ENCODE peak calls at places on chromosomes 5 and 9, in six cellular contexts. N is left lung, J is psoas muscle, V is upper lobe of left lung, O is body of pancreas, L is right lobe of liver. D is an unnamed sample.

GRCh38 chr5:11719888-11720481 is 184.3 kb downstream of the CTNND2 start:
- DNase-seq in N (no peak), J (no peak), V (no peak), O (peak; percentile 74), L (no peak), D (peak; percentile 44)

GRCh38 chr5:160312960-160313734 is 783 bp upstream of the CCNJL start:
- DNase-seq in N (no peak), J (no peak), V (no peak), O (no peak), L (no peak), D (no peak)

GRCh38 chr5:95445442-95445841 is 54.3 kb downstream of the FAM81B start:
- DNase-seq in N (no peak), J (no peak), V (no peak), O (no peak), L (no peak), D (no peak)

GRCh38 chr9:93184439-93185221 is 691 bp downstream of the WNK2 start:
- DNase-seq in N (no peak), J (no peak), V (peak; percentile 82), O (peak; percentile 49), L (no peak), D (peak; percentile 22)

GRCh38 chr9:98494852-98495251 is 213.9 kb downstream of the GABBR2 start:
- DNase-seq in N (no peak), J (no peak), V (no peak), O (no peak), L (no peak), D (no peak)

GRCh38 chr9:87108639-87109038 is 161.3 kb upstream of the GAS1 start:
- DNase-seq in N (no peak), J (no peak), V (no peak), O (no peak), L (no peak), D (no peak)

GRCh38 chr9:84343111-84343521 is 2.6 kb upstream of the SLC28A3 start:
- DNase-seq in N (no peak), J (no peak), V (no peak), O (no peak), L (no peak), D (no peak)

GRCh38 chr5:18483386-18483785 is 849.1 kb downstream of the TAF11L14 start:
- DNase-seq in N (no peak), J (no peak), V (no peak), O (no peak), L (no peak), D (no peak)

GRCh38 chr5:67886761-67887160 is 328.8 kb upstream of the PIK3R1 start:
- DNase-seq in N (no peak), J (no peak), V (no peak), O (no peak), L (no peak), D (no peak)

GRCh38 chr5:95715799-95716461 is 15.2 kb upstream of the RHOBTB3 start:
- DNase-seq in N (no peak), J (no peak), V (no peak), O (no peak), L (no peak), D (no peak)

GRCh38 chr5:177545487-177546261 is 8.7 kb downstream of the FAM193B start:
- DNase-seq in N (peak; percentile 58), J (peak; percentile 61), V (no peak), O (peak; percentile 28), L (no peak), D (peak; percentile 64)

GRCh38 chr9:35683323-35683722 is 6.4 kb downstream of the TPM2 start:
- DNase-seq in N (no peak), J (no peak), V (no peak), O (no peak), L (no peak), D (no peak)
- H3K4me3 ChIP-seq in N (no peak overlapping the region), J (peak overlapping the region; percentile 100), V (no peak overlapping the region), O (no peak overlapping the region), L (no peak overlapping the region), D (no peak overlapping the region)

DNA sequence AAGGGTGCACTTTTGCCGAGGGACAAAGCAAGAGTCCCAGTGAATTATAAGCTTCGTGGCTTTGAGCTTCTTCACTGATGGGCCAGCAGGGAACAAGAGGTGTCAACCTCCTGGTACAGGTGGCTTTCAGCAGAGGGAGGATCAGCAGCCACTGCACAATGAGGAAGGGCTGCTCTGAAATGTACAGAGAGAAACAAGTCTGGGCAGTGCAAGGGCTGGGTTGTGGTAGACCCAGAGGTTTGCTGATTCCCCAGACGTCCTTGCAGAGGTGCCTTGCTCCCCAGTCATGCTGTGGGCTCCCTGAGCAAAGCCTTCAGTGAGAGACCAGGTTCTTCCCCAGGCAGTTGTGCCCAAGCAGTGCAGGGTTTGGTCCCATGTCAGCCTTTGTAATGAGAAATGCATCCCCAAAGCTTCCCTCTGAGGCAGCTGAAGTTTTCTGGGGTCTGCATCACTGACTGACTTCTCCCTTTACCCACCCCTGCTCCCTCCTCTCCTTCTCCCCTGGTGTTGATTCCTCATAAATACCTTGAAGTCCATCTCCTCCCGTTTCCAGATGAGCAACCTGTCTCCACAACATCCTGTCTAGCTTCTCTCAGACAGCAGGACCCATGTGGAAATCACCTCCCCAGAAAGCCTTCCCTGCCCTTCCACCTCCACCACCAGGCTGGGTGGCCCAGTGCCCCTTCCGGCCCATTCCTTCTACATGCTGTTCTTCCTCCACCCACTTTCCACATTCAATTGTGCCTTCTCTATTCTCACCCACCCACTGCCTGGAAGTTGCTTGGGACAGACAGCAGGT is 599.6 kb upstream of the ADAMTS16 start:
- DNase-seq in N (no peak), J (no peak), V (no peak), O (no peak), L (no peak), D (no peak)
- H3K9me3 ChIP-seq in N (no peaks in the 10 kb centered on the region), J (no peaks in the 10 kb centered on the region), V (no peaks in the 10 kb centered on the region), O (no peaks in the 10 kb centered on the region), L (no peaks in the 10 kb centered on the region), D (no peaks in the 10 kb centered on the region)

GRCh38 chr9:130847306-130848217 is 12.5 kb downstream of the ABL1 start:
- DNase-seq in N (peak; percentile 60), J (peak; percentile 81), V (no peak), O (peak; percentile 43), L (no peak), D (peak; percentile 95)

GRCh38 chr9:130844028-130844427 is 9.0 kb downstream of the ABL1 start:
- DNase-seq in N (no peak), J (peak; percentile 27), V (no peak), O (no peak), L (no peak), D (no peak)

GRCh38 chr9:130846487-130847305 is 11.6 kb downstream of the ABL1 start:
- DNase-seq in N (no peak), J (peak; percentile 61), V (no peak), O (peak; percentile 47), L (no peak), D (peak; percentile 91)

GRCh38 chr9:130845254-130845653 is 10.2 kb downstream of the ABL1 start:
- DNase-seq in N (no peak), J (peak; percentile 48), V (no peak), O (no peak), L (no peak), D (no peak)

GRCh38 chr9:130845901-130846381 is 10.9 kb downstream of the ABL1 start:
- DNase-seq in N (no peak), J (no peak), V (no peak), O (no peak), L (no peak), D (peak; percentile 72)
- H3K4me3 ChIP-seq in N (no peak overlapping the region), J (peak overlapping the region; percentile 28), V (no peak overlapping the region), O (no peak overlapping the region), L (no peak overlapping the region), D (peak overlapping the region; percentile 22)

DNA sequence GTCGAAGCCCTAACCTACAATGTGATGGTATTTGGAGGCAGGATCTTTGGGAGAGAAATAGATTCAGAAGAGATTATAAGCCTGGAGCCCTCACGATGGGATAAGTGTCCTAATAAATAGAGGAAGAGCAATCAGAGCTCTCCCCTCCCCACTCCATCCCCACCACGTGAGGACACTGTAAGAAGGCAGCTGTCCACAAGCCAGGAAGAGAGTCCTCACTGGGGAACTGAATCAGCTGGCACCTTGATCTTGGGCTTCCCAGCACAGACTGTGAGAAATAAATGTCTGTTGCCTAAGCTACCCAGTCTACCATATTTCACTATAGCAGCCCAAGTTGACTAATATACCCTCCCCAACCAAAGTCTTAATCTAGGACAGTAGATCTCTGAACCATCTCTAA is 118.1 kb downstream of the SUSD1 start:
- DNase-seq in N (peak; percentile 47), J (no peak), V (no peak), O (no peak), L (no peak), D (no peak)
- H3K9me3 ChIP-seq in N (no peaks in the 10 kb centered on the region), J (no peaks in the 10 kb centered on the region), V (no peaks in the 10 kb centered on the region), O (no peaks in the 10 kb centered on the region), L (no peaks in the 10 kb centered on the region), D (peaks cover 6% of the 10 kb centered on the region)

GRCh38 chr5:143314664-143315063 is 88.8 kb downstream of the NR3C1 start:
- DNase-seq in N (no peak), J (no peak), V (no peak), O (no peak), L (no peak), D (peak; percentile 50)

GRCh38 chr5:143316337-143316736 is 87.1 kb downstream of the NR3C1 start:
- DNase-seq in N (no peak), J (no peak), V (no peak), O (no peak), L (no peak), D (no peak)

GRCh38 chr5:143315929-143316328 is 87.6 kb downstream of the NR3C1 start:
- DNase-seq in N (no peak), J (no peak), V (no peak), O (no peak), L (no peak), D (no peak)

GRCh38 chr5:143314123-143314522 is 89.4 kb downstream of the NR3C1 start:
- DNase-seq in N (no peak), J (no peak), V (no peak), O (no peak), L (no peak), D (no peak)

GRCh38 chr5:143315214-143315613 is 88.3 kb downstream of the NR3C1 start:
- DNase-seq in N (no peak), J (no peak), V (no peak), O (no peak), L (no peak), D (no peak)
- H3K4me3 ChIP-seq in N (no peak overlapping the region), J (peak overlapping the region; percentile 31), V (no peak overlapping the region), O (no peak overlapping the region), L (no peak overlapping the region), D (no peak overlapping the region)